ENCODE peak calls at places on chromosomes 11 and 22, in four cellular contexts. One of them, this sample, is unnamed.

GRCh38 chr22:45518580-45518991 is 15.9 kb downstream of the FBLN1 start:
- DNase-seq in brain microvascular endothelial cell: no peak
- DNase-seq in body of pancreas: peak; percentile 42
- DNase-seq in bronchial epithelial cell: no peak
- DNase-seq in this sample: no peak

GRCh38 chr11:116600930-116601329 is 171.9 kb downstream of the BUD13 start:
- DNase-seq in body of pancreas: no peak
- DNase-seq in bronchial epithelial cell: no peak
- DNase-seq in brain microvascular endothelial cell: no peak
- DNase-seq in this sample: no peak

GRCh38 chr11:118628432-118628831 is 21.0 kb downstream of the PHLDB1 start:
- DNase-seq in brain microvascular endothelial cell: no peak
- DNase-seq in body of pancreas: no peak
- DNase-seq in bronchial epithelial cell: no peak
- DNase-seq in this sample: no peak

GRCh38 chr11:44030276-44030932 is 17.4 kb upstream of the ACCSL start:
- DNase-seq in body of pancreas: peak; percentile 40
- DNase-seq in bronchial epithelial cell: peak; percentile 8
- DNase-seq in brain microvascular endothelial cell: peak; percentile 72
- DNase-seq in this sample: peak; percentile 12

GRCh38 chr11:60164550-60165075 is 18.3 kb downstream of the MS4A6A start:
- DNase-seq in bronchial epithelial cell: peak; percentile 66
- DNase-seq in brain microvascular endothelial cell: no peak
- DNase-seq in body of pancreas: no peak
- DNase-seq in this sample: no peak

GRCh38 chr11:123576082-123576481 is 78.3 kb downstream of the SCN3B start:
- DNase-seq in bronchial epithelial cell: no peak
- DNase-seq in body of pancreas: no peak
- DNase-seq in brain microvascular endothelial cell: no peak
- DNase-seq in this sample: no peak

GRCh38 chr22:27613099-27614089 is 188.2 kb downstream of the MN1 start:
- DNase-seq in body of pancreas: no peak
- DNase-seq in bronchial epithelial cell: no peak
- DNase-seq in brain microvascular endothelial cell: no peak
- DNase-seq in this sample: no peak

GRCh38 chr22:47094861-47095330 is 332.4 kb downstream of the TBC1D22A start:
- DNase-seq in body of pancreas: no peak
- DNase-seq in bronchial epithelial cell: peak; percentile 18
- DNase-seq in brain microvascular endothelial cell: peak; percentile 7
- DNase-seq in this sample: peak; percentile 44

GRCh38 chr22:49827853-49828598 is at the start of gene BRD1:
- DNase-seq in bronchial epithelial cell: no peak
- DNase-seq in body of pancreas: peak; percentile 51
- DNase-seq in brain microvascular endothelial cell: peak; percentile 8
- DNase-seq in this sample: no peak

GRCh38 chr11:113147249-113147648 is 167.1 kb upstream of the TTC12 start:
- DNase-seq in bronchial epithelial cell: no peak
- DNase-seq in body of pancreas: no peak
- DNase-seq in brain microvascular endothelial cell: no peak
- DNase-seq in this sample: no peak

GRCh38 chr11:69436041-69436982 is 45.2 kb upstream of the LINC01488 start:
- DNase-seq in bronchial epithelial cell: no peak
- DNase-seq in body of pancreas: no peak
- DNase-seq in brain microvascular endothelial cell: no peak
- DNase-seq in this sample: no peak

GRCh38 chr11:111205622-111206385 is 39.7 kb upstream of the POU2AF2 start:
- DNase-seq in brain microvascular endothelial cell: no peak
- DNase-seq in body of pancreas: no peak
- DNase-seq in bronchial epithelial cell: peak; percentile 1
- DNase-seq in this sample: no peak

GRCh38 chr11:92390783-92391182 is 166.2 kb downstream of the FAT3 start:
- DNase-seq in bronchial epithelial cell: no peak
- DNase-seq in body of pancreas: no peak
- DNase-seq in brain microvascular endothelial cell: no peak
- DNase-seq in this sample: no peak

GRCh38 chr11:17547051-17547577 is at the start of gene OTOG:
- DNase-seq in body of pancreas: no peak
- DNase-seq in bronchial epithelial cell: peak; percentile 24
- DNase-seq in brain microvascular endothelial cell: no peak
- DNase-seq in this sample: no peak

DNA sequence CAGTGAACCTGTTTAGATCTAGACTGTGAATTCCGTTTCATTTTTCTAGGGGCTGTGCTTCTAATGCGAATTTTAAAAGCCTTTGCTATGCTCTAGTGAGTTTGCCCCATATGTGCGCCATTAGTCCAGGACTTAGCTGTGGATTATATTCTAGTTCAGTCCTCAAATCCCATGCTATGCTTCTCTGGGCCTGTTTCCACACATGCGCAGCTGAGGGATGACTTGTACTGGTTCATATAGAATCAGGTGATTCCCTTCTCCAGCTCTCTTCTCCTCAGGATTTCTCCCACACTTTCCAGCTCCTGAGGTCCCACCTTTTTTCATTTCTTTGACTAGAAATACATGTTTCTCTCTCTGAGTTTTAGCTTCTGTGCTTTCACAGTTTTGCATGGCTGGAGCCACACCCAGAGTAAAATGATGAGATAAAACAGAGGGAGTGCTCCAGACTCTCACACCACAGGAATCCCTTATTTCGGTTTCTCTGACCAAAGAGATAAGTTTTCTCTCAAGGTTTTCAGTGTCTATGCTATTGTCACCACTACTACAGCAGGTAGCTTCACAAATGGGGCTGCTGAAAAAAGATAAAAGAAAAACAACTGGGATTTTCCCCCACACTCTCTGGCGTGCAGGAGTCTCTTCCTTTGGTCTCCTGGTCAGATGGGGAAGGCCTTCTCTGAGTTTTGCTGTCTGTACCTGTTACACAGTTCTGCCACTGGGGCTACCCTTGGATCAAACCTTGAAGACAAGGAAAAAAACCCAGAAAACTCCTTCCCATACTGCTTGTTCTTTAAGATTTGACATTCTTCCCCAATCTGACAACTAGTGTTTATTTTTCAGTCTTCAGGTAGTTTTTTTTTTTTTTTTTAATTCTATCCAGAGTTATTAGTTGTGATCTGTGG is 96.2 kb upstream of the TEAD1 start:
- DNase-seq in brain microvascular endothelial cell: no peak
- DNase-seq in bronchial epithelial cell: no peak
- DNase-seq in body of pancreas: no peak
- DNase-seq in this sample: no peak
- TF ChIP-seq CTCF in brain microvascular endothelial cell: peak; percentile 32
- TF ChIP-seq CTCF in bronchial epithelial cell: peak; percentile 4
- TF ChIP-seq CTCF in body of pancreas: no peak
- TF ChIP-seq CTCF in this sample: no peak

DNA sequence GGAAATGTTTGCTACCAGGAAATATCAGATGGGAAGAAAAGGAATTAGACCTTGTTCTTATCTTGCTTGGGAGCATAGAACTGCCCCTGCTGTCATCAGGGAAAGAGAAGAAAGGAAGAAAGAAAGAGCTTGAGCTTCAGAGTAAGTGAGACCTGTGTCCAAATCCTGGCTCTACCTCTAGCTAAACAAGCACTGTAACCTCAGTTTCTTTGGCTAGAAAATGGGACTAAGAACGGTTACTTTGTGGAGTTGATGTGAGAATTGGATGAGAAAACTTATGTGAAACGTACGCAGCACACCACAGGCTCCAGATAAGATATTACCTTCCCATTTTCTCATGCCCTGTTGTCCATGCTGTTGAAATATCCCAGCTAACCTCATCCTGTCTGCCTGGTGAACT is 57.1 kb upstream of the CREB3L1 start:
- DNase-seq in bronchial epithelial cell: no peak
- DNase-seq in body of pancreas: no peak
- DNase-seq in brain microvascular endothelial cell: no peak
- DNase-seq in this sample: no peak
- H3K4me3 ChIP-seq in bronchial epithelial cell: no peak overlapping the region
- H3K4me3 ChIP-seq in body of pancreas: no peak overlapping the region
- H3K4me3 ChIP-seq in brain microvascular endothelial cell: no peak overlapping the region
- H3K4me3 ChIP-seq in this sample: no peak overlapping the region

GRCh38 chr22:29032014-29032475 is 29.6 kb downstream of the C22orf31 start:
- DNase-seq in brain microvascular endothelial cell: no peak
- DNase-seq in body of pancreas: no peak
- DNase-seq in bronchial epithelial cell: no peak
- DNase-seq in this sample: no peak
- TF ChIP-seq CTCF in brain microvascular endothelial cell: peak; percentile 7
- TF ChIP-seq CTCF in body of pancreas: no peak
- TF ChIP-seq CTCF in bronchial epithelial cell: no peak
- TF ChIP-seq CTCF in this sample: peak; percentile 16

DNA sequence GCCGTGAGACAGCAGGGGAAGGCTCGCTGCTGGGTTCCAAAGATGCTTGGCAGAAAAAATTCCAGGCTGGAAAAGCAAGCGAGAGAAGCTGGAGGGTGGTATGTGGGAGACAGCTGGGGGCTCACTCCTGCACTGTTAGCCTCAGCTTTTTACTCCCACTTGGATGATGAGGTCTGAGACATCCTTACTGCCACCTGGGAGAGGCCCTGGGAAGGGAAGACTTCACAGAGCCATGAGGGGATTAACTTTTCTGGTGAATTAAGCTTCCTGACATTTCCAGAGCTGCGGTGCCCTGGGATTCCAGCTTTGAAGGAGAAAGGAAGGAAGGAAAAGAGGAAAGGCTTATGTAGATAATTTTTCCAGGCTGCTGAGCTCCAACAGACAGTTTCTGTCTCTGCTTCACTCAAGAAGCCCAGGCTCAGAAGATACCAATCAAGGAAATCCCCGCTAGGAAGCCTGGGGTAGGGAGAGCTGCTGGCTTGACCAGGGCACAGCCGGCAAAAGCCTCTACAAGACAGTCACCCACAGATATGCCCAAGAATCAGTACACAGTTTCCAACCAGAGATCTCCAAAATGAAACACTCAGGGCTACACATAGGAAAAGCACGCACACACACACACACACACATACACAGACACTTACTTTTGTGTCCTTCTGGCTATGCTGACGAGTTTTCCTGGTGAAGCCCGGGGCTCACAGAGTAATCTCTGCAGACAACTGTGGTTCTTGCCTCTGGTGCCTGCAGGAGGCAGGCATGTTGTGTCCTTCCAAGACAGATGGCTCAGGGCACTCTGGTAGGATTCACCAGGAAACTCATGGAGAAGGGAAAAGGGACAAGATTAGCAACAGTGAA is 907 bp downstream of the MCHR1 start:
- DNase-seq in body of pancreas: no peak
- DNase-seq in brain microvascular endothelial cell: peak; percentile 9
- DNase-seq in bronchial epithelial cell: no peak
- DNase-seq in this sample: no peak
- H3K4me3 ChIP-seq in body of pancreas: no peak overlapping the region
- H3K4me3 ChIP-seq in brain microvascular endothelial cell: no peak overlapping the region
- H3K4me3 ChIP-seq in bronchial epithelial cell: no peak overlapping the region
- H3K4me3 ChIP-seq in this sample: peak overlapping the region; percentile 37